ENCODE peak calls at places on chromosomes 3 and 15, in seven cellular contexts. N is endothelial cell of umbilical vein, B is thyroid gland, Q is ovary, T is heart left ventricle, A is stomach, E is spleen. I is an unnamed sample.

GRCh38 chr15:92163641-92164040 is 230.0 kb upstream of the ST8SIA2 start:
- DNase-seq in E (no peak), N (no peak), Q (no peak), T (no peak), A (no peak), B (no peak), I (no peak)

GRCh38 chr3:81472600-81473362 is 288.7 kb downstream of the GBE1 start:
- DNase-seq in B (no peak), T (no peak), Q (no peak), E (no peak), A (no peak), N (peak; percentile 92), I (no peak)

GRCh38 chr15:36468746-36469145 is 110.7 kb upstream of the CDIN1 start:
- DNase-seq in B (no peak), N (no peak), E (no peak), Q (no peak), T (no peak), A (no peak), I (no peak)

GRCh38 chr15:55389276-55389631 is 18.9 kb downstream of the CCPG1 start:
- DNase-seq in A (no peak), B (no peak), E (no peak), Q (no peak), T (no peak), N (no peak), I (no peak)

GRCh38 chr15:74062671-74063070 is 19.7 kb downstream of the GOLGA6A start:
- DNase-seq in E (peak; percentile 54), N (no peak), T (no peak), Q (no peak), A (no peak), B (no peak), I (no peak)

GRCh38 chr3:78818161-78818985 is 949.4 kb downstream of the ROBO1 start:
- DNase-seq in B (no peak), A (no peak), N (no peak), Q (no peak), E (no peak), T (no peak), I (no peak)

GRCh38 chr15:52657338-52657737 is 21.9 kb downstream of the ATOSA start:
- DNase-seq in E (no peak), Q (no peak), T (no peak), N (peak; percentile 46), A (no peak), B (no peak), I (no peak)

GRCh38 chr3:117399311-117400068 is 689.9 kb downstream of the TUSC7 start:
- DNase-seq in Q (no peak), A (no peak), N (no peak), E (no peak), B (no peak), T (no peak), I (no peak)

GRCh38 chr3:193974147-193974546 is 161.8 kb upstream of the HES1 start:
- DNase-seq in B (no peak), T (no peak), E (no peak), N (peak; percentile 40), A (no peak), Q (no peak), I (no peak)

GRCh38 chr3:101690972-101691371 is 4.5 kb upstream of the RPL24 start:
- DNase-seq in T (no peak), B (no peak), A (no peak), E (no peak), Q (no peak), N (no peak), I (no peak)

GRCh38 chr3:29533992-29534391 is 253.1 kb downstream of the RBMS3 start:
- DNase-seq in N (peak; percentile 86), Q (no peak), E (no peak), B (no peak), A (no peak), T (no peak), I (no peak)

GRCh38 chr3:120092444-120092843 is 1.8 kb downstream of the GSK3B start:
- DNase-seq in Q (no peak), E (no peak), B (no peak), A (no peak), N (peak; percentile 34), T (no peak), I (no peak)

GRCh38 chr3:16177962-16178627 is 3.6 kb downstream of the GALNT15 start:
- DNase-seq in E (peak; percentile 90), B (peak; percentile 74), N (peak; percentile 74), A (peak; percentile 79), Q (peak; percentile 88), T (peak; percentile 78), I (peak; percentile 81)

GRCh38 chr15:81304226-81304625 is 19.7 kb downstream of the STARD5 start:
- DNase-seq in T (peak; percentile 50), E (no peak), A (no peak), B (peak; percentile 48), N (no peak), Q (no peak), I (no peak)

GRCh38 chr15:22231603-22232002 is 151.3 kb downstream of the OR4M2 start:
- DNase-seq in T (no peak), A (no peak), N (no peak), B (no peak), E (peak; percentile 30), Q (no peak), I (no peak)

GRCh38 chr3:194489736-194490612 is 3.2 kb upstream of the ATP13A3 start:
- DNase-seq in Q (no peak), B (no peak), A (no peak), E (no peak), N (peak; percentile 63), T (no peak), I (peak; percentile 53)

GRCh38 chr3:104437131-104437750 is 929.5 kb upstream of the ALCAM start:
- DNase-seq in N (no peak), B (no peak), T (no peak), A (no peak), E (no peak), Q (no peak), I (no peak)

GRCh38 chr3:36795622-36796021 is 31.3 kb upstream of the DCLK3 start:
- DNase-seq in A (no peak), Q (no peak), T (no peak), N (no peak), B (no peak), E (no peak), I (no peak)

GRCh38 chr3:189841474-189842205 is 210.5 kb downstream of the TP63 start:
- DNase-seq in A (no peak), B (no peak), E (no peak), N (no peak), T (no peak), Q (no peak), I (no peak)

GRCh38 chr3:35393916-35394315 is 245.4 kb upstream of the ARPP21 start:
- DNase-seq in T (no peak), E (no peak), A (no peak), B (no peak), N (no peak), Q (no peak), I (no peak)

GRCh38 chr3:45227946-45228345 is 1.9 kb upstream of the TMEM158 start:
- DNase-seq in T (no peak), B (no peak), E (no peak), N (no peak), A (no peak), Q (no peak), I (no peak)

GRCh38 chr15:58282060-58282708 is 144.0 kb downstream of the AQP9 start:
- DNase-seq in N (no peak), B (no peak), Q (no peak), A (no peak), T (no peak), E (no peak), I (no peak)

GRCh38 chr3:143152043-143152442 is 32.5 kb downstream of the CHST2 start:
- DNase-seq in T (no peak), E (no peak), A (no peak), Q (no peak), B (no peak), N (no peak), I (no peak)

DNA sequence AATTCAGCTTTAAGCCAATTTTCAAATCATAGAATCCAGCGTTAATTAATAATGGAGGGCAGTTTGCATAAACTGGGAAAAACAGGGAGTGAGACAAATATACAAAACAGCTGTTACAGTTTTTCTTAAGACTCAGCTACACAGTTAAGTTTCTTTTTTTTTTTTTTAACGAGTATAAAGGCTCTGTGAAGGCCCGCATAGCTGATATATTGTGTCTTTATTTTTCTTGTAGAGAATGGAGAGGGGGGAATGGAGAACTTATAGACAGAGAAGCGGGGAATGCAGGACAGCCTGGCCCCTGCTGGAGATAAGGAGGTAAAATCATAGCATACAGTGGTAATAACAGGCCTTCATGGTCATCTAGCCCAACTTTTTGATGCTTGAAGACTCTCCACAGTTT is 164.4 kb downstream of the BBX start:
- DNase-seq in T (no peak), E (no peak), Q (no peak), N (no peak), A (no peak), B (no peak), I (no peak)
- TF ChIP-seq CTCF in T (no peak), E (no peak), Q (no peak), N (no peak), A (no peak), B (no peak), I (no peak)

GRCh38 chr15:49152552-49153337 is 2.7 kb downstream of the COPS2 start:
- DNase-seq in N (no peak), E (no peak), T (no peak), B (no peak), Q (no peak), A (no peak), I (no peak)
- H3K4me1 ChIP-seq in N (peaks cover 23% of the 10 kb centered on the region), E (peaks cover 74% of the 10 kb centered on the region), T (peaks cover 60% of the 10 kb centered on the region), B (peaks cover 14% of the 10 kb centered on the region), Q (peaks cover 2% of the 10 kb centered on the region), A (peaks cover 13% of the 10 kb centered on the region), I (peaks cover 34% of the 10 kb centered on the region)

DNA sequence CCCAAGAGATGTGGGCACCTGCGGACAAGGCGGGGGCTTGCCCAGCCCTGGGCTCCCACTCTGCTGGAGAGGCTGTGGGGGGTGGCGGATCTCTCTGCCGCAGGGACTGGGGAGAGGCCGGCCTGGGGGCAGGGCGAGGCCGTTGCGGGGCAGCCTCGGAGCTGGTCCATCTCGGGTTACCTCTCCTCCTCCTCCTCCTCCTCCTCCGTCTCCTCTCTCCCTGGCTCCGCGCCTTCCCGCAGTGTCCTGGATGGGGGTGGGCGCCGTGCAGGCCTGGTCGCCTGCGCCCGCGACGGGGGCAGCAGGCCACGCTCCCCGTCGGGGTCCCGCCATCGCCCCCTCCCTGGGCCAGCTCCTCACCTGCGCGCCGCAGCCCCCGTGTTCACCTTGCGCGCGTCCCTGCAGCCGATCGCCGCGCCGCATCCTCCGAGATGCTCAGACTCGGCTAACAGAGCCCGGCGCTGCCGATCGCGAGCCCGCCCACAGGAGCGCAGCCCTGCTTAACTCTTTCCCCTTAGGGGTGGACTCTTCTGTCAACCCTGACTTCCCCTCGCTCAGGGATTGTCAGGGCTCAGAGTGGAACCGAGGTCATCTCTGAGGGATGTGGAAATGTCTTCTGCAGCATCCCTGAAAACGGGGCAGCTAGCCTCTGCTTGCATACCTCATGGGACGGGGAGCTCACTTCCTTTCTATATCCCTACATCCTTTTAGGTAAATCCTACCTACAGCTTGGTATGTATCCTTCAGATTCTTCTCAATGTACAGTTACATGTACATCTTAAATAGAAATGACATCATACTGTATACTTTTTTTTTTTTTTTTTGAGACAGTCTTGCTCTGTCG is at the start of gene PRRT3:
- DNase-seq in B (peak; percentile 40), N (no peak), Q (no peak), A (peak; percentile 45), E (peak; percentile 90), T (no peak), I (no peak)
- TF ChIP-seq POLR2A in B (no peak), N (no peak), Q (no peak), A (no peak), E (no peak), T (no peak), I (no peak)

DNA sequence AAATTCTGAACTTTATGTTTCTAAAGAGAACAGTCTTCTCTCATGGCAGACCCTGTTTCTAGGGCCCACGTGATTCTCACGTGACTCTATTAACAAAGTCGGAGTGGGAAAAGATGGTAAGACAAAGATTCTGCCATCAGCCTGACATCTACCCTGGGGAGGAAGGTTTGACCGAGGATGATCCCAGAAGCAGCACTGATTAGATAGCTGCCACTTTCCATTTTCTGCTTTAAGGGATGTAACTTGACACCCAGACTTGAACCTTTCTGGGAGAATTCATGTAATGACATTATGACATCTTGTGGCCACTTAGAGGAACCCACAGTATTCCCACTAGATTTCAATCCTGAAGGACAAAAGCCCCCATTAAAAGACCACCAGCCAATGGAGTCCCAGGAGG is 480.3 kb upstream of the PROK2 start:
- DNase-seq in T (no peak), Q (no peak), N (no peak), B (no peak), A (no peak), E (no peak), I (no peak)
- TF ChIP-seq CTCF in T (no peak), Q (no peak), N (no peak), B (no peak), A (no peak), E (no peak), I (peak; percentile 41)

I was measured in Peyer's patch.